ENCODE peak calls at places on chromosomes 11 and 22, in eight cellular contexts. H is body of pancreas, S is esophagus squamous epithelium, Q is astrocyte, K is right lobe of liver, X is cardiac muscle cell, P is mammary epithelial cell, Y is PC-3. Z is an unnamed sample. For H3K36me3 and H3K27me3, the result is how much of the 10 kb centered on the place peaks cover.

GRCh38 chr11:125689460-125689859 is 8.8 kb upstream of the ACRV1 start:
- DNase-seq in H (no peak), S (no peak), Q (no peak), K (no peak), X (no peak), P (no peak), Y (no peak), Z (no peak)

GRCh38 chr22:30541979-30542810 is 4.3 kb downstream of the SEC14L6 start:
- DNase-seq in H (peak), S (no peak), Q (no peak), K (no peak), X (peak), P (no peak), Y (no peak), Z (no peak)

GRCh38 chr11:9017773-9018172 is 14.0 kb upstream of the NRIP3 start:
- DNase-seq in H (peak), S (no peak), Q (no peak), K (peak), X (peak), P (no peak), Y (no peak), Z (no peak)

GRCh38 chr11:111937461-111937769 is 272 bp downstream of the DIXDC1 start:
- DNase-seq in H (no peak), S (no peak), Q (no peak), K (no peak), X (no peak), P (no peak), Y (no peak), Z (no peak)

GRCh38 chr22:42792909-42793847 is 63.9 kb downstream of the ARFGAP3 start:
- DNase-seq in H (peak), S (no peak), Q (no peak), K (peak), X (no peak), P (no peak), Y (no peak), Z (no peak)

GRCh38 chr11:76419896-76420295 is 24.9 kb upstream of the EMSY start:
- DNase-seq in H (peak), S (no peak), Q (no peak), K (no peak), X (peak), P (no peak), Y (peak), Z (no peak)

GRCh38 chr11:84498016-84498415 is 1129.1 kb downstream of the DLG2 start:
- DNase-seq in H (no peak), S (no peak), Q (peak), K (no peak), X (peak), P (no peak), Y (no peak), Z (no peak)

GRCh38 chr11:22733433-22733832 is 67.0 kb downstream of the GAS2 start:
- DNase-seq in H (no peak), S (no peak), Q (no peak), K (no peak), X (no peak), P (no peak), Y (no peak), Z (no peak)

GRCh38 chr11:79366218-79366617 is 74.6 kb downstream of the TENM4 start:
- DNase-seq in H (no peak), S (no peak), Q (no peak), K (no peak), X (no peak), P (peak), Y (no peak), Z (no peak)

GRCh38 chr22:29313126-29314071 is 2.1 kb downstream of the RASL10A start:
- DNase-seq in H (no peak), S (no peak), Q (no peak), K (no peak), X (peak), P (no peak), Y (no peak), Z (no peak)

GRCh38 chr11:83035070-83035854 is 36.4 kb downstream of the RAB30 start:
- DNase-seq in H (no peak), S (no peak), Q (no peak), K (no peak), X (peak), P (peak), Y (no peak), Z (no peak)

GRCh38 chr22:39960791-39961746 is 872 bp downstream of the TMA7B start:
- DNase-seq in H (peak), S (no peak), Q (peak), K (no peak), X (peak), P (peak), Y (peak), Z (no peak)

GRCh38 chr11:95341246-95341645 is 110.2 kb upstream of the SESN3 start:
- DNase-seq in H (no peak), S (no peak), Q (no peak), K (no peak), X (no peak), P (peak), Y (no peak), Z (no peak)

GRCh38 chr11:6248248-6248647 is 9.4 kb downstream of the CNGA4 start:
- DNase-seq in H (no peak), S (no peak), Q (no peak), K (no peak), X (peak), P (no peak), Y (no peak), Z (no peak)

GRCh38 chr11:86482684-86483083 is 108.0 kb downstream of the CCDC81 start:
- DNase-seq in H (no peak), S (no peak), Q (no peak), K (no peak), X (no peak), P (no peak), Y (no peak), Z (no peak)

GRCh38 chr11:120603071-120603470 is 91.5 kb downstream of the GRIK4 start:
- DNase-seq in H (no peak), S (no peak), Q (no peak), K (no peak), X (no peak), P (no peak), Y (no peak), Z (no peak)

GRCh38 chr11:107722671-107723070 is 10.8 kb upstream of the SLN start:
- DNase-seq in H (no peak), S (no peak), Q (no peak), K (no peak), X (no peak), P (no peak), Y (no peak), Z (no peak)

GRCh38 chr11:107769189-107769588 is 57.3 kb upstream of the SLN start:
- DNase-seq in H (no peak), S (no peak), Q (peak), K (no peak), X (peak), P (peak), Y (peak), Z (no peak)

DNA sequence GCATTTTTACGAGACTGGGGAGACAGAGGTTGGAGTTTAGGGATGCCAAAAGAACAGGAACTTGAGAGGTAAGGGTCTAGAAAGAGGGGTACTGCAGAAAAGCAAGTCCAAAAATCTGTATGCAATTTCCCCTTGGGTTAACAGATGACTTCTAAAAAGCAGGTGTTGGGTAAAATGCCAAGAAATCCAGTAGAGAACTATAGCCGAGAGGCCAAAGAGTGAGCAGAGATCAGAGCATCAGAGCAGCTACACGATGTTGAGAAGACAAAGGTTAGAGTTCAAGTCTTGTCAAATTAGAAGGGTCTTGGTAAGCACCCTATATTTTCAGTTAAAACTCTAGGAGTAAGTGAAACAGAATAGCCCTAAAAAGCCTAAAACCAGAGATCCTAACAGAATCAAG is 145.2 kb downstream of the FCHSD2 start:
- DNase-seq in H (no peak), S (no peak), Q (no peak), K (no peak), X (no peak), P (no peak), Y (no peak), Z (no peak)
- H3K4me3 ChIP-seq in H (no peak), S (no peak), Q (no peak), K (no peak), X (no peak), P (no peak), Y (no peak), Z (no peak)

DNA sequence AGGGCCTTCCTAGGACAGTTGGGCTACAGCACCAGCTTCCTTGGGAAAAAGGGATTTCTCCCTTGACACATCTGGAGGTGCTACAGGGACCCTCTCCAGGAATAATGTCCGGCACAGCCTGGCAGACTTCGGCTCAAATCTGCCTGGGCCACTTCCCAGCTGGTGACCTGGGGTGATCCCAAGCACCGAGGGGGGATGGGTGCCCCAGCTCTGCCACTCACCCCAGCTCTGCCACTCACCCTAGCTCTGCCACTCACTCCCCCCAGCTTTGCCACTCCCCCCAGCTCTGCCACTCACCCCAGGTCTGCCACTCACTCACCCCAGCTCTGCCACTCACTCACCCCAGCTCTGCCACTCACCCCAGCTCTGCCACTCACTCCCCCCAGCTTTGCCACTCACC is 9.9 kb downstream of the OSBPL5 start:
- DNase-seq in H (no peak), S (no peak), Q (no peak), K (peak), X (no peak), P (no peak), Y (no peak), Z (no peak)
- H3K36me3 ChIP-seq in H (under half), S (under half), Q (under half), K (under half), X (under half), P (under half), Y (under half), Z (under half)

DNA sequence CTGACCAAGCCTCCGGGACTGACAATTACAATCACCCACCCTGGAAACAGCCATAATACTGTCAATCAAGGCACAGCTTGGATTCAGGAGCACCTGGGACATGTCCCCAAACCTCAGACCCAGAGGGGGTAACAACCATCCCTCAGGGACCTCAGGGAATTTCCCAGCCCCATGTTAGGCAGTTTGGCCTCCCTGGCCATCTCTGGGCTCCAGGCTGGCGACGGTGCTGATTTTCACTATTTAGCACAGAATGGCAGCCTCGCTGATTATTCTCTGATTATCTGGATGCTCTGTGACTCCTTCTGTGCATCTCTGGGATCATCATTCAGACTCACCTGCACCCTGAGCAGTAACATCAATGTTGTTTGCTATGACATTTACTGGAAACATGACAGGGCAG is 45.8 kb upstream of the VPREB1 start:
- DNase-seq in H (no peak), S (no peak), Q (no peak), K (no peak), X (no peak), P (no peak), Y (no peak), Z (no peak)
- H3K27me3 ChIP-seq in H (under half), S (under half), Q (under half), K (under half), X (half or more), P (under half), Y (under half), Z (under half)

GRCh38 chr22:31630331-31631329 is 31.4 kb downstream of the PISD start:
- DNase-seq in H (peak), S (peak), Q (peak), K (peak), X (peak), P (peak), Y (peak), Z (peak)
- H3K4me3 ChIP-seq in H (peak), S (peak), Q (peak), K (peak), X (peak), P (peak), Y (peak), Z (peak)

GRCh38 chr22:24540470-24540869 is 14.5 kb downstream of the GUCD1 start:
- DNase-seq in H (no peak), S (no peak), Q (no peak), K (no peak), X (no peak), P (no peak), Y (no peak), Z (no peak)

GRCh38 chr22:24541681-24542515 is 13.0 kb downstream of the GUCD1 start:
- DNase-seq in H (no peak), S (no peak), Q (no peak), K (no peak), X (no peak), P (no peak), Y (no peak), Z (no peak)

GRCh38 chr22:24542641-24543040 is 12.3 kb downstream of the GUCD1 start:
- DNase-seq in H (peak), S (no peak), Q (no peak), K (peak), X (no peak), P (no peak), Y (no peak), Z (no peak)

GRCh38 chr22:24543679-24544243 is 11.2 kb downstream of the GUCD1 start:
- DNase-seq in H (no peak), S (no peak), Q (no peak), K (peak), X (no peak), P (no peak), Y (no peak), Z (no peak)

DNA sequence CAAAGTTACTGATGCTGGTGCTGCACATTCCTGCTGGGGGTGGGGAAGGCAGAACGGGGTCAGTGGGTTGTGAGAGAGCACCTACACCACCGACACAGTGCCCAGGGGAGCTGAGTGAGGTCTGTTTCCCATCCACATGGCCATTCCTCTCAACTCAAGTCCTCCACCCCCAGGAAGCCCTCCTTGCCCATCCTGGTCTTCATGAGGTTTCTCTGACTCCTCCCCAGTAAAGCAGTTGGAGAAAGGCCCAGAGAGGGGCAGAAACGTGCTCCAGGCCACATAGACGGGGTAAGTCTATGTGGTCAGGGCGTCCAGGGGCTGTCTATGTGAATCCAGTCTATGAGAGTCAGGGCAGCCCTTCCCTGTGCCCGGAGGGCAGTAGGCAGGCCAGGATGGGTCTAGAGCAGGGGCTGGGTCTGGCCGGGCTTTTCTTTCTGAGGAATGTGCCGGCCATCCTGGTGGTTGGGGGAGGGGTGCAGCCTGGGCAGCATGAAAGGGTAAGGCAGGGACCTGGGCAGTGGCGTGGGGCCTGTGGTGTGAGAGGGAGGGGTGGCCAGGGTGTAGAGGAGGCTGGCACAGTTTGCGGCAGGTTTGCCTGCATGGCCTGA is 11.8 kb downstream of the GUCD1 start:
- DNase-seq in H (no peak), S (no peak), Q (no peak), K (peak), X (no peak), P (no peak), Y (no peak), Z (no peak)
- H3K36me3 ChIP-seq in H (under half), S (half or more), Q (under half), K (half or more), X (under half), P (under half), Y (under half), Z (half or more)

GRCh38 chr11:1924121-1924520 is 4.6 kb downstream of the TNNT3 start:
- DNase-seq in H (no peak), S (no peak), Q (no peak), K (no peak), X (no peak), P (peak), Y (no peak), Z (no peak)

GRCh38 chr11:1920909-1921575 is 1.5 kb downstream of the TNNT3 start:
- DNase-seq in H (no peak), S (no peak), Q (no peak), K (no peak), X (no peak), P (no peak), Y (no peak), Z (no peak)

GRCh38 chr11:1923201-1923956 is 3.9 kb downstream of the TNNT3 start:
- DNase-seq in H (no peak), S (no peak), Q (no peak), K (no peak), X (no peak), P (no peak), Y (no peak), Z (no peak)

GRCh38 chr11:1921576-1922141 is 2.2 kb downstream of the TNNT3 start:
- DNase-seq in H (peak), S (no peak), Q (no peak), K (no peak), X (peak), P (no peak), Y (no peak), Z (no peak)

GRCh38 chr11:1922411-1923113 is 3.1 kb downstream of the TNNT3 start:
- DNase-seq in H (no peak), S (no peak), Q (no peak), K (no peak), X (no peak), P (no peak), Y (no peak), Z (no peak)
- H3K27me3 ChIP-seq in H (under half), S (under half), Q (under half), K (under half), X (under half), P (under half), Y (under half), Z (under half)

GRCh38 chr11:129266536-129266935 is 74.4 kb upstream of the ARHGAP32 start:
- DNase-seq in H (no peak), S (no peak), Q (no peak), K (no peak), X (no peak), P (no peak), Y (no peak), Z (no peak)
- H3K4me3 ChIP-seq in H (no peak), S (no peak), Q (no peak), K (no peak), X (no peak), P (no peak), Y (no peak), Z (no peak)

Z was measured in HAP-1.